ENCODE peak calls at places on chromosomes 7 and 10, in five cellular contexts. Z, N, H, Q and P are unnamed samples.
A peak's percentile ranks its signal among the peaks of the same experiment; 100 is the strongest.

GRCh38 chr10:67815571-67816059 is 22.4 kb downstream of the DNAJC12 start:
- DNase-seq in N (no peak), H (peak; percentile 87), Q (peak; percentile 71), Z (no peak), P (no peak)

GRCh38 chr10:88536437-88536836 is 46.7 kb downstream of the RNLS start:
- DNase-seq in H (no peak), N (no peak), Z (no peak), Q (no peak), P (no peak)

GRCh38 chr10:22433875-22434274 is 88.6 kb downstream of the SPAG6 start:
- DNase-seq in N (no peak), Q (peak; percentile 38), H (peak; percentile 82), Z (no peak), P (no peak)

GRCh38 chr10:131811239-131812011 is 89.4 kb upstream of the PPP2R2D start:
- DNase-seq in Z (no peak), Q (no peak), H (no peak), N (no peak), P (no peak)

GRCh38 chr10:110820321-110820814 is 51.4 kb upstream of the PDCD4 start:
- DNase-seq in N (no peak), Z (no peak), Q (no peak), H (no peak), P (no peak)

GRCh38 chr10:69807696-69808095 is 6.0 kb downstream of the COL13A1 start:
- DNase-seq in N (no peak), Q (no peak), H (no peak), Z (no peak), P (no peak)

GRCh38 chr10:78744521-78745090 is 324.2 kb upstream of the ZMIZ1 start:
- DNase-seq in H (no peak), Q (no peak), Z (no peak), N (no peak), P (no peak)

GRCh38 chr10:114504769-114505579 is 100.7 kb upstream of the AFAP1L2 start:
- DNase-seq in N (no peak), Q (no peak), Z (no peak), H (peak; percentile 24), P (no peak)

GRCh38 chr7:43537765-43538403 is 45.0 kb upstream of the STK17A start:
- DNase-seq in N (no peak), Z (no peak), Q (no peak), H (no peak), P (no peak)

GRCh38 chr7:2978403-2978802 is 65.3 kb downstream of the CARD11 start:
- DNase-seq in Z (peak; percentile 72), Q (no peak), H (no peak), N (peak; percentile 17), P (peak; percentile 30)

GRCh38 chr7:40586197-40586596 is 451.4 kb downstream of the SUGCT start:
- DNase-seq in Q (no peak), Z (no peak), H (peak; percentile 10), N (no peak), P (no peak)

GRCh38 chr7:76060842-76061241 is 12.9 kb downstream of the MDH2 start:
- DNase-seq in Q (no peak), H (no peak), Z (no peak), N (no peak), P (no peak)

GRCh38 chr7:155020996-155021395 is 18.1 kb upstream of the PAXIP1 start:
- DNase-seq in H (no peak), N (no peak), Z (no peak), Q (no peak), P (no peak)

GRCh38 chr10:69201045-69201444 is 19.1 kb upstream of the HKDC1 start:
- DNase-seq in Z (no peak), N (no peak), Q (no peak), H (no peak), P (no peak)

GRCh38 chr7:134943785-134944400 is 42.4 kb upstream of the AGBL3 start:
- DNase-seq in N (no peak), Q (peak; percentile 44), H (peak; percentile 68), Z (no peak), P (no peak)

GRCh38 chr10:99536400-99537254 is 3.9 kb downstream of the NKX2-3 start:
- DNase-seq in Q (no peak), N (no peak), Z (peak; percentile 55), H (no peak), P (no peak)

GRCh38 chr10:86340176-86340990 is 26.2 kb downstream of the GRID1 start:
- DNase-seq in H (no peak), Z (no peak), Q (no peak), N (no peak), P (no peak)

GRCh38 chr7:33722383-33723096 is 182.8 kb upstream of the BMPER start:
- DNase-seq in N (no peak), Z (no peak), Q (peak; percentile 73), H (no peak), P (no peak)

GRCh38 chr7:151007469-151007898 is 16.7 kb downstream of the NOS3 start:
- DNase-seq in Z (no peak), Q (no peak), H (no peak), N (no peak), P (no peak)
- H3K4me3 ChIP-seq in Z (no peak overlapping the region), Q (no peak overlapping the region), H (no peak overlapping the region), N (peak overlapping the region; percentile 33), P (no peak overlapping the region)

GRCh38 chr10:71720304-71720672 is 710 bp upstream of the C10orf105 start:
- DNase-seq in Q (no peak), Z (no peak), N (no peak), H (no peak), P (no peak)
- H3K4me1 ChIP-seq in Q (no peaks in the 10 kb centered on the region), Z (peaks cover 7% of the 10 kb centered on the region), N (peaks cover 37% of the 10 kb centered on the region), H (no peaks in the 10 kb centered on the region), P (peaks cover 25% of the 10 kb centered on the region)

GRCh38 chr7:44693641-44694313 is 54.9 kb upstream of the ZMIZ2 start:
- DNase-seq in Z (no peak), N (no peak), H (no peak), Q (no peak), P (no peak)

GRCh38 chr7:44694766-44695165 is 53.9 kb upstream of the ZMIZ2 start:
- DNase-seq in Z (no peak), H (no peak), Q (no peak), N (no peak), P (no peak)

GRCh38 chr7:44694326-44694725 is 54.3 kb upstream of the ZMIZ2 start:
- DNase-seq in H (no peak), N (no peak), Q (no peak), Z (no peak), P (no peak)

GRCh38 chr7:44685723-44686122 is 62.9 kb upstream of the ZMIZ2 start:
- DNase-seq in Z (no peak), H (no peak), Q (no peak), N (no peak), P (no peak)

DNA sequence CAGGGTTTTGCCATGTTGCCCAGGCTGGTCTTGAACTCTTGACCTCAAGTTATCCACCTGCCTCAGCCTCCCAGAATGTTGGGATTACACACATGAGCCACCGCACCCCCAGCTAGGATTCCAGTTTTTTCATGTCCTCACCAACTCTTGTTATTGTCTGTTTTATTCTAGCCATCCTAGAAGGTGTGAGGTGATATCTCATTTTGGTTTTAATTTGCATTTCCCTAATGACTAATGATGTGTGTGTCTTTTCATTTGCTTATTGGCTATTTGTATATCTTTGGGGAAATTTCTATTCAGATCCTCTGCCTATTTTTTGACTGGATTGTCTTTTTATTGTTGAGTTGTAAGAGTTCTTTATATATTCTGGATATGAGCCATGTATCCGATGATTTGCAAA is 59.2 kb upstream of the ZMIZ2 start:
- DNase-seq in H (no peak), Z (no peak), Q (no peak), N (no peak), P (no peak)
- H3K9me3 ChIP-seq in H (no peaks in the 10 kb centered on the region), Z (no peaks in the 10 kb centered on the region), Q (no peaks in the 10 kb centered on the region), N (no peaks in the 10 kb centered on the region), P (no peaks in the 10 kb centered on the region)

DNA sequence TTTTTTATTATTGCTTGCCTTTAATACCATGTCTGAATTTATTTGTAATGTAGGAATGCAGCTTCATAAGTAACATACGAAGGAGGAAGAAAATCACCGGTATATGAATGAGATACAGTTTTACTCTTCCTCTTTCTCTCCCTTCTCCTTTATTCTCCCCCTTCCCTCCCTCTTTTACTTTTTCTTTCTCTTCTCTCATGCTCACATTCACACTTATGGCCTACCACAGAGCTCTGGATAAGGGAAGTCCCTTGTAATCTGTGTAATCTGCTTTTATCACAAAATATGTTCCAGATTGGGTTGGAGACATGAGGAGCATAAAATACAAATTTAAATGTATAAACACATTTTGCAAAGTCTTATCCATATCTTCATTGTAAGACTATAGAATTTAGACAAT is 59.4 kb downstream of the MDFIC start:
- DNase-seq in Z (no peak), Q (no peak), N (no peak), H (no peak), P (no peak)
- H3K4me3 ChIP-seq in Z (no peak overlapping the region), Q (no peak overlapping the region), N (no peak overlapping the region), H (no peak overlapping the region), P (no peak overlapping the region)

GRCh38 chr10:103641326-103641725 is 147.8 kb downstream of the NEURL1 start:
- DNase-seq in N (no peak), Z (no peak), Q (no peak), H (no peak), P (no peak)

GRCh38 chr10:103643381-103643780 is 149.9 kb downstream of the NEURL1 start:
- DNase-seq in Z (no peak), Q (no peak), N (no peak), H (no peak), P (no peak)

GRCh38 chr10:103638948-103639347 is 145.4 kb downstream of the NEURL1 start:
- DNase-seq in N (no peak), Z (no peak), Q (no peak), H (no peak), P (no peak)

GRCh38 chr10:103637855-103638561 is 144.5 kb downstream of the NEURL1 start:
- DNase-seq in N (no peak), Z (peak; percentile 48), H (no peak), Q (no peak), P (no peak)

GRCh38 chr10:103640436-103641181 is 147.1 kb downstream of the NEURL1 start:
- DNase-seq in Q (no peak), N (no peak), H (no peak), Z (no peak), P (no peak)
- H3K4me1 ChIP-seq in Q (no peaks in the 10 kb centered on the region), N (no peaks in the 10 kb centered on the region), H (no peaks in the 10 kb centered on the region), Z (peaks cover 2% of the 10 kb centered on the region), P (no peaks in the 10 kb centered on the region)

GRCh38 chr7:158141806-158142518 is 445.7 kb downstream of the PTPRN2 start:
- DNase-seq in Q (no peak), Z (no peak), H (no peak), N (no peak), P (no peak)
- H3K9me3 ChIP-seq in Q (peaks cover 3% of the 10 kb centered on the region), Z (peaks cover 7% of the 10 kb centered on the region), H (peaks cover 47% of the 10 kb centered on the region), N (no peaks in the 10 kb centered on the region), P (no peaks in the 10 kb centered on the region)

GRCh38 chr10:13526952-13527863 is 1.6 kb downstream of the BEND7 start:
- DNase-seq in N (no peak), Q (peak; percentile 53), Z (no peak), H (no peak), P (no peak)
- H3K4me3 ChIP-seq in N (no peak overlapping the region), Q (peak overlapping the region; percentile 98), Z (no peak overlapping the region), H (peak overlapping the region; percentile 55), P (no peak overlapping the region)

GRCh38 chr10:102414749-102415148 is 3.8 kb downstream of the PSD start:
- DNase-seq in Q (no peak), Z (no peak), H (no peak), N (no peak), P (no peak)
- H3K4me1 ChIP-seq in Q (peaks cover 10% of the 10 kb centered on the region), Z (peaks cover 9% of the 10 kb centered on the region), H (peaks cover 18% of the 10 kb centered on the region), N (peaks cover 26% of the 10 kb centered on the region), P (peaks cover 32% of the 10 kb centered on the region)